ENCODE peak calls at places on chromosomes 4 and X, in nine cellular contexts. J is D341Med; H is progenitor cell of endocrine pancreas; R is left ventricle myocardium inferior; W is iPS DF 6.9; M is T-helper 2 cell; T is choroid plexus epithelial cell; D is activated CD4-positive, alpha-beta T cell treated with anti-CD3 and anti-CD28 coated beads, Interleukin-2, amount 10 ng/mL, durations not matched to agents 7 days and 5 days; L is T-helper 17 cell. U is an unnamed sample.

GRCh38 chr4:150387983-150388382 is 194.0 kb upstream of the MAB21L2 start:
- DNase-seq in M (no peak), L (no peak), R (no peak), J (no peak), T (no peak), W (no peak), D (no peak), H (no peak), U (no peak)

GRCh38 chr4:65538571-65538970 is 131.7 kb downstream of the EPHA5 start:
- DNase-seq in R (no peak), W (no peak), T (peak), J (no peak), D (no peak), H (no peak), M (no peak), L (no peak), U (peak)

GRCh38 chrX:460823-461640 is 74.3 kb upstream of the PPP2R3B start:
- DNase-seq in M (no peak), D (no peak), J (no peak), R (no peak), W (no peak), L (no peak), H (no peak), T (no peak), U (no peak)

GRCh38 chr4:183499389-183499788 is 5.5 kb upstream of the ING2 start:
- DNase-seq in H (no peak), J (no peak), L (no peak), D (no peak), R (no peak), T (no peak), M (peak), W (no peak), U (no peak)

GRCh38 chr4:181807771-181808170 is 435.4 kb upstream of the TENM3 start:
- DNase-seq in R (no peak), D (no peak), W (no peak), H (no peak), T (peak), M (no peak), J (no peak), L (no peak), U (peak)

GRCh38 chrX:107565916-107566602 is 62.3 kb upstream of the PRPS1 start:
- DNase-seq in J (no peak), H (peak), R (no peak), M (no peak), L (no peak), W (no peak), T (peak), D (no peak), U (peak)

GRCh38 chr4:173057906-173058305 is 110.7 kb upstream of the GALNT7 start:
- DNase-seq in R (no peak), J (no peak), L (no peak), H (no peak), W (no peak), T (no peak), D (no peak), M (no peak), U (peak)

GRCh38 chr4:1315838-1316536 is 26.3 kb downstream of the MAEA start:
- DNase-seq in M (no peak), R (no peak), J (no peak), W (no peak), L (no peak), D (peak), T (no peak), H (no peak), U (no peak)

GRCh38 chr4:137635108-137635507 is 102.8 kb upstream of the PCDH18 start:
- DNase-seq in H (no peak), M (no peak), L (no peak), T (peak), W (no peak), D (no peak), R (no peak), J (no peak), U (no peak)

GRCh38 chr4:82865592-82865991 is 25.4 kb downstream of the SEC31A start:
- DNase-seq in D (peak), T (peak), W (no peak), H (no peak), R (no peak), M (peak), J (no peak), L (no peak), U (peak)

GRCh38 chr4:149980941-149981340 is 97.3 kb upstream of the DCLK2 start:
- DNase-seq in W (peak), L (no peak), H (no peak), D (peak), J (peak), M (peak), T (peak), R (peak), U (peak)

GRCh38 chrX:79462458-79462857 is 95.3 kb upstream of the ITM2A start:
- DNase-seq in R (no peak), T (no peak), W (no peak), L (no peak), H (no peak), M (no peak), D (no peak), J (no peak), U (no peak)

GRCh38 chr4:121721700-121722099 is 24.9 kb upstream of the ANXA5 start:
- DNase-seq in R (no peak), W (no peak), M (no peak), D (no peak), H (no peak), L (no peak), T (no peak), J (no peak), U (no peak)

GRCh38 chr4:158155656-158156356 is 17.0 kb downstream of the GASK1B start:
- DNase-seq in L (no peak), H (no peak), R (no peak), D (no peak), W (no peak), M (no peak), T (no peak), J (no peak), U (no peak)

GRCh38 chrX:67544871-67545771 is 1.3 kb downstream of the AR start:
- DNase-seq in W (no peak), L (no peak), M (peak), H (no peak), J (no peak), R (peak), T (peak), D (no peak), U (peak)

GRCh38 chr4:6362896-6363295 is 93.2 kb downstream of the WFS1 start:
- DNase-seq in D (peak), R (no peak), J (no peak), W (peak), T (peak), H (peak), L (no peak), M (peak), U (no peak)

GRCh38 chr4:140149851-140150635 is 3.9 kb downstream of the MAML3 start:
- DNase-seq in T (peak), W (no peak), H (peak), L (peak), J (peak), D (peak), M (peak), R (peak), U (no peak)

GRCh38 chr4:76623217-76624060 is 188.4 kb downstream of the SHROOM3 start:
- DNase-seq in J (no peak), D (no peak), R (no peak), H (no peak), T (no peak), W (no peak), M (no peak), L (no peak), U (no peak)

GRCh38 chrX:100409316-100410082 is 574 bp downstream of the PCDH19 start:
- DNase-seq in W (no peak), D (no peak), H (no peak), L (no peak), R (no peak), T (peak), J (peak), M (no peak), U (no peak)

GRCh38 chr4:73607375-73608026 is 12.7 kb downstream of the RASSF6 start:
- DNase-seq in J (no peak), M (no peak), H (no peak), D (no peak), W (no peak), T (no peak), L (no peak), R (no peak), U (no peak)

GRCh38 chrX:11564546-11564945 is 101.2 kb downstream of the ARHGAP6 start:
- DNase-seq in R (no peak), L (no peak), T (no peak), D (no peak), H (no peak), M (no peak), W (no peak), J (no peak), U (no peak)

GRCh38 chr4:88803600-88804096 is 106.0 kb upstream of the NAP1L5 start:
- DNase-seq in R (no peak), M (peak), J (no peak), H (no peak), L (no peak), W (no peak), D (peak), T (peak), U (peak)

GRCh38 chr4:8905773-8906667 is 34.4 kb upstream of the HMX1 start:
- DNase-seq in H (no peak), W (no peak), M (no peak), R (no peak), L (peak), T (no peak), J (peak), D (no peak), U (no peak)

GRCh38 chrX:68488657-68489056 is 10.2 kb upstream of the YIPF6 start:
- DNase-seq in H (no peak), M (no peak), L (no peak), D (no peak), R (no peak), J (no peak), T (no peak), W (no peak), U (no peak)

GRCh38 chrX:25049347-25049746 is 33.6 kb upstream of the ARX start:
- DNase-seq in H (no peak), W (no peak), T (peak), D (no peak), M (peak), J (no peak), L (no peak), R (no peak), U (no peak)

GRCh38 chr4:150583287-150584197 is 1.6 kb downstream of the MAB21L2 start:
- DNase-seq in R (peak), M (no peak), L (no peak), D (no peak), T (peak), H (no peak), J (peak), W (no peak), U (peak)

GRCh38 chr4:84531689-84532088 is 32.6 kb upstream of the NKX6-1 start:
- DNase-seq in M (no peak), W (no peak), T (no peak), D (no peak), H (no peak), R (no peak), L (no peak), J (no peak), U (no peak)

GRCh38 chrX:38260231-38260630 is 39.6 kb upstream of the SRPX start:
- DNase-seq in M (peak), T (peak), R (no peak), H (no peak), W (peak), L (no peak), J (peak), D (no peak), U (no peak)

GRCh38 chr4:145098675-145099037 is 545 bp downstream of the ABCE1 start:
- DNase-seq in J (no peak), D (peak), H (no peak), L (peak), W (no peak), R (no peak), T (peak), M (peak), U (peak)

GRCh38 chrX:51395807-51396728 is 63.4 kb downstream of the NUDT10 start:
- DNase-seq in H (no peak), M (peak), W (no peak), D (peak), T (peak), J (peak), L (no peak), R (no peak), U (no peak)

GRCh38 chrX:40008841-40009461 is 88.8 kb downstream of the BCOR start:
- DNase-seq in R (peak), L (no peak), D (peak), J (no peak), H (no peak), M (peak), W (no peak), T (no peak), U (no peak)

GRCh38 chr4:23904639-23905061 is 14.8 kb upstream of the PPARGC1A start:
- DNase-seq in W (no peak), R (no peak), J (no peak), H (no peak), M (no peak), T (no peak), L (no peak), D (no peak), U (peak)

GRCh38 chr4:163948920-163949455 is 454.5 kb downstream of the TMA16 start:
- DNase-seq in T (no peak), M (no peak), H (no peak), J (no peak), R (no peak), L (no peak), W (no peak), D (no peak), U (no peak)

GRCh38 chr4:24172406-24172805 is 282.6 kb upstream of the PPARGC1A start:
- DNase-seq in H (no peak), R (no peak), W (no peak), T (no peak), L (no peak), J (no peak), M (no peak), D (no peak), U (no peak)

GRCh38 chr4:102169345-102169744 is 175.9 kb downstream of the SLC39A8 start:
- DNase-seq in W (no peak), M (no peak), T (peak), H (no peak), L (no peak), D (no peak), J (peak), R (no peak), U (no peak)

GRCh38 chr4:84677995-84678394 is 95.1 kb downstream of the CDS1 start:
- DNase-seq in R (no peak), W (no peak), M (no peak), D (no peak), H (no peak), J (no peak), T (no peak), L (no peak), U (no peak)

GRCh38 chrX:41238543-41238942 is 95.4 kb upstream of the DDX3X start:
- DNase-seq in W (no peak), H (no peak), T (peak), R (no peak), L (no peak), J (no peak), D (no peak), M (no peak), U (peak)

GRCh38 chrX:20315140-20315539 is 48.4 kb upstream of the RPS6KA3 start:
- DNase-seq in J (no peak), L (no peak), R (no peak), T (no peak), M (no peak), W (no peak), H (no peak), D (no peak), U (no peak)

GRCh38 chr4:136793848-136794247 is 738.4 kb downstream of the PCDH18 start:
- DNase-seq in L (no peak), W (no peak), H (no peak), D (no peak), R (no peak), J (no peak), T (peak), M (no peak), U (no peak)

GRCh38 chr4:17544205-17544604 is 29.2 kb downstream of the CLRN2 start:
- DNase-seq in D (no peak), L (no peak), T (no peak), M (no peak), W (no peak), J (no peak), H (no peak), R (no peak), U (no peak)

U was measured in HCEC 1CT.